ENCODE peak calls at places on chromosomes 7 and 10, in ten cellular contexts. V is endothelial cell; E is left cardiac atrium; X is pons; P is activated T-cell treated with anti-CD3 and anti-CD28 coated beads, Interleukin-2, amount 50 U/mL, for 24 hours; I is activated CD8-positive, alpha-beta memory T cell treated with anti-CD3 and anti-CD28 coated beads for 48 hours; G is MM.1S; T is psoas muscle; O is stimulated activated CD4-positive, alpha-beta T cell treated with anti-CD3 and anti-CD28 coated beads, Interleukin-15, amount 100 ng/mL, for 1 hour; N is OCI-LY7. W is an unnamed sample.

GRCh38 chr10:94042001-94042813 is 48.5 kb downstream of the PLCE1 start:
- DNase-seq in V (no peak), E (no peak), X (no peak), P (no peak), I (no peak), G (no peak), T (no peak), O (no peak), N (no peak), W (no peak)

GRCh38 chr10:77350711-77351119 is 286.9 kb downstream of the KCNMA1 start:
- DNase-seq in V (no peak), E (peak), X (no peak), P (no peak), I (peak), G (no peak), T (peak), O (no peak), N (no peak), W (peak)

GRCh38 chr7:66779669-66780408 is 39.3 kb downstream of the RABGEF1 start:
- DNase-seq in V (no peak), E (no peak), X (no peak), P (no peak), I (no peak), G (no peak), T (no peak), O (no peak), N (no peak), W (no peak)

GRCh38 chr10:74748632-74749031 is 77.8 kb upstream of the KAT6B start:
- DNase-seq in V (no peak), E (no peak), X (peak), P (no peak), I (no peak), G (no peak), T (no peak), O (no peak), N (no peak), W (no peak)

GRCh38 chr7:17010637-17011300 is 129.0 kb upstream of the AGR3 start:
- DNase-seq in V (no peak), E (no peak), X (no peak), P (no peak), I (no peak), G (no peak), T (no peak), O (no peak), N (no peak), W (no peak)

GRCh38 chr10:68208424-68209042 is 23.4 kb downstream of the ATOH7 start:
- DNase-seq in V (peak), E (no peak), X (peak), P (no peak), I (no peak), G (peak), T (no peak), O (no peak), N (peak), W (no peak)

GRCh38 chr7:2049111-2049781 is 183.5 kb downstream of the MAD1L1 start:
- DNase-seq in V (no peak), E (peak), X (no peak), P (no peak), I (no peak), G (no peak), T (peak), O (no peak), N (no peak), W (no peak)

GRCh38 chr10:97037365-97038361 is 148.1 kb downstream of the SLIT1 start:
- DNase-seq in V (peak), E (peak), X (peak), P (peak), I (peak), G (peak), T (peak), O (peak), N (peak), W (peak)

GRCh38 chr7:2843711-2844152 is 376 bp downstream of the GNA12 start:
- DNase-seq in V (peak), E (peak), X (no peak), P (no peak), I (no peak), G (peak), T (peak), O (no peak), N (peak), W (no peak)

GRCh38 chr7:155590215-155591023 is 44.1 kb upstream of the CNPY1 start:
- DNase-seq in V (no peak), E (no peak), X (no peak), P (no peak), I (no peak), G (no peak), T (no peak), O (no peak), N (peak), W (no peak)

GRCh38 chr7:111846900-111847299 is 284.6 kb upstream of the IMMP2L start:
- DNase-seq in V (no peak), E (no peak), X (no peak), P (no peak), I (no peak), G (no peak), T (no peak), O (no peak), N (no peak), W (no peak)